ENCODE peak calls at places on chromosome 3, in six cellular contexts. Z is hepatocyte, H is A549, U is choroid plexus epithelial cell, G is uterus, P is lung. N is an unnamed sample.

GRCh38 chr3:132343018-132343612 is 25.9 kb downstream of the ACP3 start:
- DNase-seq in Z (peak), H (peak), U (peak), G (peak), P (peak), N (peak)

GRCh38 chr3:10404377-10404776 is 83.5 kb upstream of the SEC13 start:
- DNase-seq in Z (no peak), H (no peak), U (no peak), G (no peak), P (no peak), N (no peak)

GRCh38 chr3:189419022-189419421 is 212.2 kb upstream of the TP63 start:
- DNase-seq in Z (no peak), H (no peak), U (peak), G (no peak), P (no peak), N (no peak)

GRCh38 chr3:43650345-43650744 is 28.5 kb upstream of the ANO10 start:
- DNase-seq in Z (no peak), H (no peak), U (no peak), G (no peak), P (no peak), N (no peak)

GRCh38 chr3:134923286-134923685 is 128.2 kb downstream of the EPHB1 start:
- DNase-seq in Z (no peak), H (no peak), U (no peak), G (no peak), P (no peak), N (no peak)

GRCh38 chr3:94069242-94069813 is 6.5 kb downstream of the NSUN3 start:
- DNase-seq in Z (no peak), H (peak), U (peak), G (no peak), P (no peak), N (peak)

GRCh38 chr3:36891651-36892268 is 53.1 kb downstream of the TRANK1 start:
- DNase-seq in Z (no peak), H (no peak), U (no peak), G (no peak), P (no peak), N (no peak)

GRCh38 chr3:9793161-9793781 is 389 bp downstream of the ARPC4 start:
- DNase-seq in Z (peak), H (no peak), U (peak), G (no peak), P (peak), N (peak)

GRCh38 chr3:155326901-155327300 is 33.4 kb upstream of the STRIT1 start:
- DNase-seq in Z (no peak), H (no peak), U (no peak), G (no peak), P (no peak), N (no peak)

GRCh38 chr3:71658131-71658530 is 67.1 kb downstream of the EIF4E3 start:
- DNase-seq in Z (peak), H (no peak), U (peak), G (peak), P (peak), N (no peak)

GRCh38 chr3:183808355-183808754 is 17.0 kb downstream of the MAP6D1 start:
- DNase-seq in Z (no peak), H (no peak), U (no peak), G (no peak), P (no peak), N (no peak)

GRCh38 chr3:176867681-176868663 is 329.3 kb downstream of the TBL1XR1 start:
- DNase-seq in Z (peak), H (no peak), U (no peak), G (no peak), P (peak), N (no peak)

GRCh38 chr3:33425456-33425855 is 14.7 kb downstream of the UBP1 start:
- DNase-seq in Z (no peak), H (no peak), U (peak), G (no peak), P (no peak), N (no peak)

GRCh38 chr3:66851894-66852613 is 146.1 kb upstream of the KBTBD8 start:
- DNase-seq in Z (no peak), H (no peak), U (peak), G (no peak), P (no peak), N (no peak)

GRCh38 chr3:158160958-158161357 is 51.1 kb downstream of the RSRC1 start:
- DNase-seq in Z (peak), H (peak), U (peak), G (no peak), P (no peak), N (peak)

GRCh38 chr3:5463986-5464385 is 276.5 kb downstream of the EDEM1 start:
- DNase-seq in Z (no peak), H (no peak), U (no peak), G (no peak), P (no peak), N (no peak)

GRCh38 chr3:122258757-122259371 is 66.2 kb upstream of the CSTA start:
- DNase-seq in Z (peak), H (peak), U (peak), G (no peak), P (peak), N (peak)

GRCh38 chr3:178498866-178499265 is 37.4 kb upstream of the KCNMB2 start:
- DNase-seq in Z (no peak), H (no peak), U (no peak), G (no peak), P (no peak), N (no peak)

GRCh38 chr3:156677536-156677935 is 3.1 kb downstream of the TIPARP start:
- DNase-seq in Z (no peak), H (no peak), U (no peak), G (no peak), P (no peak), N (no peak)

GRCh38 chr3:100838157-100838556 is 128.9 kb downstream of the TFG start:
- DNase-seq in Z (no peak), H (no peak), U (no peak), G (no peak), P (no peak), N (no peak)

GRCh38 chr3:184042617-184043016 is 10.2 kb upstream of the HTR3C start:
- DNase-seq in Z (no peak), H (no peak), U (no peak), G (no peak), P (no peak), N (no peak)

GRCh38 chr3:155664922-155665695 is 79.8 kb downstream of the PLCH1 start:
- DNase-seq in Z (peak), H (peak), U (peak), G (peak), P (peak), N (peak)

GRCh38 chr3:172201990-172202318 is 162.6 kb downstream of the FNDC3B start:
- DNase-seq in Z (peak), H (no peak), U (peak), G (peak), P (no peak), N (peak)

GRCh38 chr3:55879901-55880331 is 392.8 kb upstream of the WNT5A start:
- DNase-seq in Z (no peak), H (no peak), U (peak), G (no peak), P (no peak), N (peak)

GRCh38 chr3:172836390-172836997 is 86.0 kb downstream of the ECT2 start:
- DNase-seq in Z (peak), H (peak), U (peak), G (peak), P (no peak), N (peak)

GRCh38 chr3:127093312-127093711 is 99.6 kb upstream of the PRR23E start:
- DNase-seq in Z (no peak), H (no peak), U (no peak), G (no peak), P (no peak), N (no peak)

GRCh38 chr3:107524214-107525100 is 1.7 kb downstream of the BBX start:
- DNase-seq in Z (peak), H (no peak), U (peak), G (peak), P (peak), N (peak)

GRCh38 chr3:31167666-31168065 is 273.2 kb upstream of the GADL1 start:
- DNase-seq in Z (no peak), H (no peak), U (peak), G (no peak), P (no peak), N (peak)

GRCh38 chr3:11136871-11137626 is 17.2 kb upstream of the HRH1 start:
- DNase-seq in Z (peak), H (peak), U (peak), G (peak), P (peak), N (peak)

GRCh38 chr3:17810759-17811158 is 68.3 kb upstream of the TBC1D5 start:
- DNase-seq in Z (no peak), H (no peak), U (no peak), G (no peak), P (no peak), N (peak)

GRCh38 chr3:182722938-182723337 is 70.4 kb upstream of the ATP11B start:
- DNase-seq in Z (no peak), H (no peak), U (no peak), G (no peak), P (no peak), N (peak)

GRCh38 chr3:188905991-188906635 is 265.7 kb upstream of the TPRG1 start:
- DNase-seq in Z (no peak), H (no peak), U (no peak), G (no peak), P (no peak), N (no peak)

GRCh38 chr3:27134165-27134796 is 234.9 kb downstream of the NEK10 start:
- DNase-seq in Z (peak), H (peak), U (peak), G (peak), P (peak), N (peak)

GRCh38 chr3:175127075-175127662 is 268.0 kb downstream of the NAALADL2 start:
- DNase-seq in Z (no peak), H (no peak), U (no peak), G (no peak), P (no peak), N (no peak)

GRCh38 chr3:175121225-175121624 is 262.1 kb downstream of the NAALADL2 start:
- DNase-seq in Z (peak), H (no peak), U (no peak), G (no peak), P (peak), N (no peak)
- TF ChIP-seq CTCF in Z (peak), H (no peak), U (peak), G (no peak), P (no peak), N (peak)

GRCh38 chr3:165193392-165194268 is 2.6 kb downstream of the SLITRK3 start:
- DNase-seq in Z (no peak), H (no peak), U (peak), G (no peak), P (no peak), N (no peak)

GRCh38 chr3:165195628-165196576 is at the start of gene SLITRK3:
- DNase-seq in Z (peak), H (no peak), U (no peak), G (peak), P (no peak), N (no peak)

GRCh38 chr3:165195226-165195625 is 958 bp downstream of the SLITRK3 start:
- DNase-seq in Z (no peak), H (no peak), U (no peak), G (no peak), P (no peak), N (no peak)

GRCh38 chr3:165194477-165195135 is 1.6 kb downstream of the SLITRK3 start:
- DNase-seq in Z (no peak), H (no peak), U (no peak), G (no peak), P (no peak), N (no peak)

DNA sequence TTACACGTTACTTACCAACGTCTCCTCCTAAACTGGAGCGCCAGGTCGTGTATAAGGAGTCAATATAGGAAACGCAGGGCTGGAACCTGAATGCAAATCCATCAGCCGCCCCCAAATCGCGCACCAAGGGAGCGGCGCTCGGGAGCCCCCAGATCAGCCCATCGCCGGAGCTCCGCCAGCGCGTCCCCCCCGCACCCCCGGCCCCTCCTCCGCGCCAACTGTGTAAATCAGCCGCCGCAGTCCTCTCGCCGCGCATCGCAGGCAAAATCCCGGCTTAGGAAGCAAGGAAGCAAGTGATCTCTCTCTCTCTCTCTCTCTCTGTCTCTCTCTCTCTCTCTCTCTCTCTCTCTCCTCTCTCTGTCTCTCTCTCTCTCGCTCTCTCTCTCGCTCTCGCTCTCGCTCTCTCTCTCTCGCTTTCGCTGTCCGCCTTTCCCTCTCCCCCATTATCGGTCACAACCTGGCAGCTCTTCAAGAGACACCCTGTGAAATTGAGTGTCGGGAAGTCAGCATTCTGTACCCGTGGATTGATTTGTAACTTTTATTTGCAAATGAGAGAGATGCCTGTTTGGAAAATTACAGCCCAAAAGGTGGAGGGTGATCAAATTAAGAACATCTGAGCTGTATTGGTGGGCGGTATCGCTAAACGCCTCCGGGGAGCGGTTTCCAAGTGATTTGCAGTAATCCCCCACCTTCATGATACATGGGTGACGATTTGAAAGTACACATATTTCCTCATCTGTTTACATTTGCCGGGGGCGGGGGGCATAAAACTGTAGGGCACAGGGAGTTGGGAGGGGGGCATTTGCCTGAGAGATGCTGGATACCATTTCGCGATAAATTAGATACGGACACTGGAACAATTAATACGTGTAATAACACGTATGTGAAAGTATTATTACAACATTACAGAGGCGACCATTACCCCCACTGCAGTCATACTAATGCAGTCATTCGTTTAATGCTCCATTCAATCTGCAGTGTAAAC is 685 bp upstream of the SLITRK3 start:
- DNase-seq in Z (peak), H (no peak), U (peak), G (peak), P (no peak), N (peak)
- H3K4me3 ChIP-seq in Z (peak), H (peak), U (peak), G (peak), P (no peak), N (peak)

DNA sequence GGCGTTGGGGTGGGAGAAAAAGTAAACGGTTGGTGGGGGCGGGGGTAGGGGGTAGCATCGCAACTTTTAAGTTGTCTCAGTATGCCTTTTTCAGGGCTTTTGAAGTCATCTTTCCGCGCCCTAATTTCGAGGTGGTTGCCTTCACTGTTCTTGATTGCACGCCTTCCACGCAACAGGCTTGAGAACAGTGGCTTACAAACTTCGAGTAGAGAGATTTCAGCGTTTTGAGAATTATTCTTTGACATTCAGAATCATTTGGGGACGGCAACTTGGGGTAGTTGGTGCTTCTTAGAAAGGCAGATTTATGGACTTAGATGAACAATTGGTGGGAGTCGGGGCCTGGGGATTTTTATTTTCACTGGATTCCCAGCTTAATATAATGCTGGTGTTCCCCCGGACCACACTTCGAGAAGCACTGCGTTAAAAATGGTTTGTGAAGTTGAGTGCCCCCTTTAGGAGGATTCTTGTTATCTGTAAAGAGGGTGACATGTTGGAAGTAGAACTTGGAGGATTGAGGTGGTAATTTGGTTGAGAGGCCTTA is 880 bp downstream of the PPP4R2 start:
- DNase-seq in Z (peak), H (peak), U (peak), G (no peak), P (no peak), N (peak)
- TF ChIP-seq CTCF in Z (peak), H (peak), U (peak), G (peak), P (no peak), N (peak)

GRCh38 chr3:101852983-101853382 is 3.7 kb downstream of the NFKBIZ start:
- DNase-seq in Z (no peak), H (no peak), U (no peak), G (no peak), P (no peak), N (no peak)
- H3K4me3 ChIP-seq in Z (peak), H (peak), U (peak), G (peak), P (no peak), N (no peak)

DNA sequence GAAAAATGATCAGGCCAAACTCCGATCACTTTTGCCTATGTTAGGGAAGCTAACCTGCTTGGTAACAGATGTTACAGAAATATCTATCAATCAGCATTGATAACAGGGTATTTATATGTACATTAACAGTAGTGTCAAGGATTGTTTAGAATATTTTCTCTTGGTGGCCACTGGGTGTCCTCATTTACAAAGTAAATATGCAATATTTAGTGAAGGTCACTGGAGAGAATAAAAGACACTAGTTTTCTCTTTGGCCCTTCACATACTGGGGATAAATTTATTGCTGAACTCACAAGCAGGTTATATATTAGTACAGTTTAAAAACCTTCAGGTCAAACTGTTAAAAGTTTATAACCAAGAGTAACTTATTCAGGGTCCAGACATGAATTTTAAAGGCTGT is 69.0 kb downstream of the TIGIT start:
- DNase-seq in Z (peak), H (peak), U (peak), G (no peak), P (no peak), N (peak)
- TF ChIP-seq CTCF in Z (peak), H (peak), U (peak), G (peak), P (no peak), N (peak)

GRCh38 chr3:192571197-192571791 is 156.0 kb downstream of the FGF12 start:
- DNase-seq in Z (no peak), H (peak), U (peak), G (peak), P (no peak), N (peak)

GRCh38 chr3:192566706-192567290 is 160.5 kb downstream of the FGF12 start:
- DNase-seq in Z (peak), H (peak), U (peak), G (peak), P (peak), N (peak)

GRCh38 chr3:192573240-192573639 is 154.1 kb downstream of the FGF12 start:
- DNase-seq in Z (no peak), H (no peak), U (no peak), G (no peak), P (no peak), N (no peak)

GRCh38 chr3:192570315-192570714 is 157.0 kb downstream of the FGF12 start:
- DNase-seq in Z (no peak), H (no peak), U (no peak), G (no peak), P (no peak), N (no peak)

GRCh38 chr3:192570757-192571156 is 156.6 kb downstream of the FGF12 start:
- DNase-seq in Z (no peak), H (no peak), U (peak), G (no peak), P (no peak), N (peak)
- H3K4me3 ChIP-seq in Z (no peak), H (peak), U (peak), G (peak), P (no peak), N (peak)

GRCh38 chr3:50372349-50372748 is 13.0 kb upstream of the TMEM115 start:
- DNase-seq in Z (peak), H (no peak), U (no peak), G (no peak), P (no peak), N (no peak)
- TF ChIP-seq CTCF in Z (no peak), H (no peak), U (no peak), G (no peak), P (no peak), N (no peak)

GRCh38 chr3:52315977-52316764 is at the start of gene DNAH1:
- DNase-seq in Z (no peak), H (no peak), U (no peak), G (no peak), P (no peak), N (no peak)
- H3K4me3 ChIP-seq in Z (no peak), H (no peak), U (no peak), G (no peak), P (no peak), N (no peak)

GRCh38 chr3:16768956-16769355 is 115.8 kb upstream of the PLCL2 start:
- DNase-seq in Z (no peak), H (no peak), U (peak), G (no peak), P (no peak), N (no peak)

GRCh38 chr3:16765661-16766060 is 119.1 kb upstream of the PLCL2 start:
- DNase-seq in Z (no peak), H (no peak), U (no peak), G (no peak), P (no peak), N (no peak)

GRCh38 chr3:16770021-16770420 is 114.7 kb upstream of the PLCL2 start:
- DNase-seq in Z (no peak), H (no peak), U (peak), G (no peak), P (no peak), N (peak)

GRCh38 chr3:16769525-16769924 is 115.2 kb upstream of the PLCL2 start:
- DNase-seq in Z (no peak), H (no peak), U (no peak), G (no peak), P (no peak), N (no peak)

GRCh38 chr3:16767006-16767405 is 117.7 kb upstream of the PLCL2 start:
- DNase-seq in Z (no peak), H (no peak), U (peak), G (no peak), P (no peak), N (peak)
- TF ChIP-seq CTCF in Z (no peak), H (no peak), U (peak), G (no peak), P (no peak), N (peak)